ENCODE peak calls at places on chromosomes 12 and 14, in six cellular contexts. K, R, Y, L, V and I are unnamed samples.

GRCh38 chr14:51328089-51328941 is 88.3 kb downstream of the TMX1 start:
- DNase-seq in Y (no peak), V (no peak), L (peak; percentile 9), K (no peak), R (no peak), I (no peak)

GRCh38 chr12:32051511-32052299 is 54.9 kb upstream of the BICD1 start:
- DNase-seq in R (no peak), V (no peak), K (no peak), Y (no peak), L (peak; percentile 86), I (no peak)

GRCh38 chr12:47281667-47282171 is 202.0 kb upstream of the AMIGO2 start:
- DNase-seq in L (no peak), R (no peak), Y (no peak), V (no peak), K (no peak), I (no peak)

GRCh38 chr12:97745406-97746101 is 282.9 kb downstream of the RMST start:
- DNase-seq in V (no peak), L (no peak), R (no peak), K (no peak), Y (no peak), I (no peak)

GRCh38 chr12:65355461-65355860 is 77.0 kb downstream of the MSRB3 start:
- DNase-seq in Y (no peak), L (no peak), V (no peak), R (no peak), K (no peak), I (no peak)

GRCh38 chr12:126706300-126706699 is 1560.7 kb upstream of the TMEM132C start:
- DNase-seq in V (no peak), L (no peak), Y (no peak), K (no peak), R (no peak), I (no peak)

GRCh38 chr12:55009171-55009570 is 10.6 kb upstream of the NEUROD4 start:
- DNase-seq in R (no peak), K (no peak), L (no peak), V (no peak), Y (no peak), I (no peak)

GRCh38 chr12:52280796-52281560 is 6.5 kb downstream of the KRT86 start:
- DNase-seq in L (peak; percentile 100), K (no peak), V (peak; percentile 62), R (peak; percentile 83), Y (peak; percentile 64), I (peak; percentile 25)

GRCh38 chr12:64236549-64236948 is 14.5 kb upstream of the KICS2 start:
- DNase-seq in L (peak; percentile 29), Y (no peak), V (no peak), R (no peak), K (no peak), I (no peak)

GRCh38 chr14:37170993-37171392 is 1.4 kb downstream of the SLC25A21 start:
- DNase-seq in K (no peak), L (no peak), Y (no peak), R (no peak), V (no peak), I (no peak)

GRCh38 chr12:89345830-89346740 is 6.2 kb downstream of the DUSP6 start:
- DNase-seq in V (peak; percentile 77), L (no peak), Y (peak; percentile 74), R (peak; percentile 72), K (no peak), I (peak; percentile 62)

GRCh38 chr14:93797536-93797935 is 9.3 kb upstream of the PRIMA1 start:
- DNase-seq in L (no peak), R (no peak), V (no peak), Y (no peak), K (no peak), I (no peak)

GRCh38 chr12:120110550-120111501 is 5.7 kb downstream of the RAB35 start:
- DNase-seq in Y (no peak), V (peak; percentile 72), R (peak; percentile 65), L (no peak), K (peak; percentile 31), I (no peak)

GRCh38 chr12:106256524-106256923 is 8.7 kb upstream of the CKAP4 start:
- DNase-seq in K (no peak), Y (no peak), L (no peak), R (no peak), V (no peak), I (no peak)

GRCh38 chr12:67943295-67943892 is 45.9 kb upstream of the IFNG-AS1 start:
- DNase-seq in Y (peak; percentile 100), R (peak; percentile 53), L (peak; percentile 67), K (peak; percentile 39), V (peak; percentile 88), I (peak; percentile 86)

GRCh38 chr14:56794088-56794556 is 16.2 kb downstream of the OTX2 start:
- DNase-seq in L (no peak), R (no peak), Y (no peak), V (no peak), K (no peak), I (no peak)

GRCh38 chr14:20682435-20683124 is 1.8 kb upstream of the RNASE4 start:
- DNase-seq in L (peak; percentile 96), Y (peak; percentile 86), V (peak; percentile 93), K (peak; percentile 71), R (peak; percentile 85), I (peak; percentile 89)

GRCh38 chr14:92605274-92605940 is 91.8 kb downstream of the RIN3 start:
- DNase-seq in V (no peak), R (no peak), Y (no peak), K (no peak), L (no peak), I (no peak)

GRCh38 chr12:13135336-13136178 is 32.1 kb upstream of the GSG1 start:
- DNase-seq in K (no peak), R (peak; percentile 93), Y (no peak), V (peak; percentile 73), L (peak; percentile 33), I (no peak)

GRCh38 chr14:57089901-57090300 is 178.8 kb downstream of the EXOC5 start:
- DNase-seq in L (no peak), K (no peak), Y (no peak), V (no peak), R (no peak), I (no peak)

GRCh38 chr14:100872241-100872640 is 31.3 kb downstream of the RTL1 start:
- DNase-seq in K (no peak), L (peak; percentile 9), Y (no peak), V (no peak), R (no peak), I (no peak)

GRCh38 chr14:24874514-24875202 is 175.3 kb downstream of the STXBP6 start:
- DNase-seq in L (no peak), K (no peak), V (no peak), Y (no peak), R (no peak), I (no peak)

DNA sequence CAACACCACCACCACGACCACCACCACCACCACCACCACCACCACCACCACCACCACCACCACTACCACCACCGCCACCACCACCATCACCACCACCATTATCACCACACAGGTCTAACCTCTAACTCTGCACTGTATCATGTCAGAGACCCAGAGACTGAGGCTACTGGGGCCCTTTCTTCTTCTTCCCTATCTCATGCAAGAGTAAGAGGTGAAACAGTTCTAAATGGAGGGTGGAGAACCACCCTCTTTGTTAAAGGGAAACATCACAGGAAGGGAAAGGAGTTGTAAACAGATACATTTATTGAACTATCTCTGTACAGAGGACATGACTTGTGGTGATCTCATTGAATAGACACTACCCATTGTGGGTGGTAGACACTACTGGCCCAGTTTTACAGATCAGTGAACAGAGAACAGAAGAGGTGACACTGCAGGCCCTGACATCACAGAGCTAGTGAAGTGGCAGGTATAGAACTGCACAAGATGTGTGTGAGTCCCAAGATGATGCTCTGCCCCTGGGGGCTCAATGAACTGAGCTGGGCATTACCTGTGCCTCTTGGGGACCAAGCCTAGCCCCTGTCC is 91.6 kb downstream of the FOXN3 start:
- DNase-seq in L (no peak), V (no peak), R (no peak), K (no peak), Y (no peak), I (no peak)
- H3K27ac ChIP-seq in L (no peak overlapping the region), V (no peak overlapping the region), R (no peak overlapping the region), K (no peak overlapping the region), Y (no peak overlapping the region), I (no peak overlapping the region)

DNA sequence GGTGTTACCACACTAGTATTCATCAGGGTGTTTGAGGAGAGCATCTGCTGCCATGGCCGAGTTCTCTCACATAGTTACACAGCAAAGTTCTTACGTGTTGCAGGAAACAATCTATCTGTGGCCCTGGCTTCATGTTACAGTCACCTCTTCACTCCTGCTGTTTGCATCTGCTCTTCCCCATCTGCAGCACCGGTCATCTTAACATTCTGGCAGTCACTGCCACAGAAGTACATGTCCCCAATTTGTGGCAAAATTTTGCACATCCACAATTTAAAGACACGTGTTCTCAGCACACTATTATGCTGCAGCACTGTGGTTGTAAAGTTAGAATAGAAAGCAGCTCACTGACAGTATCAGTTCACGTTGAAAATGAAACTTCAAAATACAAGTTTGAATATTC is 23.2 kb downstream of the MAPK1IP1L start:
- DNase-seq in V (no peak), Y (no peak), K (no peak), L (no peak), R (no peak), I (no peak)
- TF ChIP-seq CTCF in V (no peak), Y (no peak), K (no peak), L (no peak), R (no peak), I (no peak)

GRCh38 chr14:73613046-73613383 is 698 bp downstream of the ACOT6 start:
- DNase-seq in V (no peak), L (peak; percentile 52), Y (peak; percentile 7), R (no peak), K (no peak), I (peak; percentile 36)
- H3K27ac ChIP-seq in V (peak overlapping the region; percentile 82), L (peak overlapping the region; percentile 74), Y (peak overlapping the region; percentile 91), R (peak overlapping the region; percentile 91), K (peak overlapping the region; percentile 16), I (peak overlapping the region; percentile 56)

GRCh38 chr12:5967645-5968415 is 22.8 kb upstream of the ANO2 start:
- DNase-seq in V (no peak), Y (no peak), L (no peak), R (no peak), K (no peak), I (peak; percentile 14)

GRCh38 chr12:5971194-5971850 is 26.3 kb upstream of the ANO2 start:
- DNase-seq in Y (no peak), R (no peak), K (no peak), V (no peak), L (no peak), I (peak; percentile 12)

GRCh38 chr12:5969156-5969973 is 24.3 kb upstream of the ANO2 start:
- DNase-seq in R (no peak), Y (no peak), L (no peak), K (no peak), V (no peak), I (peak; percentile 9)

GRCh38 chr12:5973461-5974115 is 28.5 kb upstream of the ANO2 start:
- DNase-seq in V (no peak), Y (no peak), K (no peak), R (no peak), L (no peak), I (peak; percentile 9)

DNA sequence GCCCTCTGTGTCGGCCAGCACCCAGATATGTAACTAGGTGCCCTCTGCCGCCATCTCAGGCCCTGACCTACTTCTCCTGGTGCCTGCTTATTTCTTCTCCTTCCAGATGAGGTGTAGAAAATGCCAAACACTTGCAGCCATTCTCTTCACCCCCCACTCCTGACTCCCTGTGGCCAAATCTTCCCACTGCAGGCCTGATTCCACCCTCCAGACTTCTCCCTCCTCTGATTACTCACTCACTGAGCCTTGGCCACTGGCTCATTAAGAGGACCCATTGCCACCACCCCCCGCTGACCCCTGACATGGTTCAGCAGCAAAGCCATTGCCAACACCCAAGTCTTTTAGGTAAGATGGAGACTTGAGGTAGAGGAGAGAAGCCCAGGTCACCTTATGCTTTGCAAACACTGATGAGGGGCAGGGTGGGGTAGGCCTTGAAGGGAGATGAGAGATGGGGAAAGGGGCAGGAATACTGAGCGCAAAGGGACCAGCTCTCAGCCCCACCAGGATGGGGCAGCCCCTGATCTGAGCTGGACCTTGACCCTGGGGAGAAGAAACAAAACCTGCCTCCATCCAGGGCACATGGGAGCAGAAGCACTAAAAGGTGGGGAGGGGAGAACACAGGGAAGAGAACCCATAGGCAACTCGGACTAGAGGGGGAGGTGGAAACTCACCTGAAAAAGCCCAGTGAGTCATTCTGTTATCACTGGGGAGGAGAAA is 25.1 kb upstream of the ANO2 start:
- DNase-seq in L (no peak), Y (no peak), K (no peak), R (no peak), V (no peak), I (peak; percentile 10)
- TF ChIP-seq CTCF in L (no peak), Y (no peak), K (no peak), R (no peak), V (no peak), I (no peak)